ENCODE peak calls at places on chromosome 20, in five cellular contexts. Z is H1, F is A549, I is IMR-90, D is HepG2. O is an unnamed sample.

GRCh38 chr20:62845818-62846527 is 15.6 kb downstream of the TCFL5 start:
- DNase-seq in Z (no peak), F (no peak), I (peak), D (no peak), O (no peak)

GRCh38 chr20:23361108-23361650 is 803 bp upstream of the GZF1 start:
- DNase-seq in Z (no peak), F (peak), I (peak), D (peak), O (no peak)

GRCh38 chr20:10861619-10862018 is 187.8 kb upstream of the JAG1 start:
- DNase-seq in Z (no peak), F (peak), I (no peak), D (peak), O (no peak)

GRCh38 chr20:33986560-33987216 is 7.0 kb upstream of the RALY start:
- DNase-seq in Z (no peak), F (no peak), I (no peak), D (no peak), O (no peak)

GRCh38 chr20:4764805-4765204 is 43.1 kb downstream of the PRND start:
- DNase-seq in Z (no peak), F (no peak), I (no peak), D (no peak), O (no peak)

GRCh38 chr20:48685300-48685699 is 142.5 kb downstream of the PREX1 start:
- DNase-seq in Z (no peak), F (no peak), I (no peak), D (no peak), O (no peak)

GRCh38 chr20:19254086-19254821 is 41.8 kb downstream of the SLC24A3 start:
- DNase-seq in Z (peak), F (no peak), I (no peak), D (no peak), O (no peak)

GRCh38 chr20:9035129-9035528 is 33.8 kb upstream of the PLCB4 start:
- DNase-seq in Z (no peak), F (peak), I (peak), D (no peak), O (no peak)

GRCh38 chr20:41137412-41138216 is at the start of gene PLCG1:
- DNase-seq in Z (peak), F (peak), I (peak), D (peak), O (peak)

GRCh38 chr20:51276331-51276730 is 253.4 kb upstream of the KCNG1 start:
- DNase-seq in Z (no peak), F (no peak), I (no peak), D (no peak), O (no peak)
- TF ChIP-seq MAFK in Z (no peak), F (no peak), I (no peak), D (no peak), O (no peak)

GRCh38 chr20:52313335-52313963 is 121.9 kb upstream of the ZFP64 start:
- DNase-seq in Z (no peak), F (peak), I (peak), D (peak), O (no peak)
- TF ChIP-seq MAFK in Z (peak), F (peak), I (peak), D (peak), O (peak)

DNA sequence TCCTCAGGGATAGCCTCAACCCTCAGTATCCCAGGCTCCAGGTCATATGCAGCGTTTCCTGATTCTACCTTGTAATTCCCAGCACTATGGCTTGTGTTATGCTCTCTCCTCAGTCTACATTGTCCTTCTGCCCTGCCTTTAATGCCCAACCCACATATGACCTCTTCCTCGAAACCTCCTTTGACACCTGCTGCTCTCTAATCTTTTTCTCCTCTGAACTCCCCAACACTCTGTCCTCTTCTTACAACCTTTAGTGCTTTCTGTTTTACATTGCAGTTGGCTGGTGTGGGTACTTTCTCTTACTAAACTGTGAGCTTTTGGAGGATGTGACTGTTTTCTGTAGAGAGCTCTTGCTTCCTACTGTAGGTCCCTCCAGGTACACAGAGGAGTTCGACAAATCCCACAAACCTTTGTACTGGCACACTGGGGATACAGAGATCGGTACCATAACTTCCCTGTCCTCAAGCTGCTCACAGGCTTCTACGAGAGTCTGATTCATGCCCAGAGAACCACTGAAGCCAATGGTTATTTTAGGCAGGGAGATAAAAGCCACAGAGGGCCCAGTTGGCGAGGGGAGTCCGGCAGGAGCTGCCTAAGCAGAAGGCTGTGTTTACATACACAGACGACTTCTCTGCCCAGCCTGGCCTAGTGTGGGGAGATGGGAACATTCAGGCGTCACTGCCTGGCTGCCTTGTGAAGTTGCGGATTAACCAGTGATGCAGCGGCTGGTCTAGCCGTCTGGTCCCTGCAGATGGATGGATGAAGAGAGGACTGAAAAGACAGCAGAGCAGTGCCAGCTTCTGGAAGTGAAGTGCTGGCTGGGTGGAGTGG is 8.4 kb upstream of the EPB41L1 start:
- DNase-seq in Z (no peak), F (no peak), I (peak), D (no peak), O (no peak)
- TF ChIP-seq MAFK in Z (no peak), F (no peak), I (no peak), D (no peak), O (no peak)

DNA sequence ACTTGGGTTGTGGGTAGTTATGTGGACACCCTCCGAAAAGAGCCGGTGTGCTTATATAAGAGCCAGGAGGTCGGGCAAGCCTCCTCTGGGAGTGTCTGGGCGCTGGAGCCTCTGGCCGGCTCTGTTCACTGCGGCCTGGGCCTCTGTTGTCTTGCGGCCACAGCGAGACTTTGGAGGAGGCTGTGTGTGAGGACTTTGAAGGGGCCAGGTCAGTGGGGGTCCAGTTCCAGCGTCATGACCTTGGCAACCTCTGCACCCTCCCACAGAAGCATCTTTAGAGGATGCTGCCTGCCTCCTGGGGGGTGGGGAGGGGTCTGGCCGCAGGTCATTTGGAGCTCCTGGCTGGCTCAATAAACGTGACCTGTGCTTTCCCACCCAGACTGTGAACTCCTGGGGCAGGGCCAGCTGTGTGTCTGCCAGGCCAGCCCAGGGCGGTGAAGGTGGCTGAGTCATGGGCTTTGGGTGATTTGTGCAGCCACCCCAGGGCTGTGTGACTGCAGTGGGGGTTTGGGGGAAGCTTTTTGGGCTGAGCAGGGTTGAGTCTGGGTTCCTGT is 1.2 kb downstream of the TCEA2 start:
- DNase-seq in Z (no peak), F (peak), I (peak), D (no peak), O (no peak)
- TF ChIP-seq MAFK in Z (no peak), F (peak), I (no peak), D (no peak), O (no peak)

DNA sequence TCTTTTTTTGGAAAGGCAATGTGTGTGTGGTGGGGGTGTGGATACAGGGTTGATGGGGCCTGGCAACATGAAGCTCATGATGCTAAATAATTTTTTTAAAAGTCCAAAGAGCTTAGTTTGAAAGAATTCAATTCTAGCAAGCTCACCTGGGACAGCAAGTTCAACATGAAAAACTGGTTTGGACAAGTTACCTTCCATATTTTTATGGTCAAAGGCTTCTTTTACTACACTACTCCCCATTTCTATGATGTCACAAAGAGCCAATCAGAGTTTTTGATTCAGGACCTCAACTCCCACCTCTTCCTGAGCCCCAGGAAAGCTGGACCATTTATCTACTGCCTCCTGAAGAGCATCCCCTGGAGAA is 66.1 kb upstream of the CTNNBL1 start:
- DNase-seq in Z (no peak), F (no peak), I (no peak), D (no peak), O (no peak)
- TF ChIP-seq MAFK in Z (no peak), F (no peak), I (no peak), D (no peak), O (no peak)

GRCh38 chr20:36835453-36836198 is 40.3 kb upstream of the TLDC2 start:
- DNase-seq in Z (peak), F (peak), I (peak), D (no peak), O (peak)
- TF ChIP-seq MAFK in Z (no peak), F (no peak), I (no peak), D (no peak), O (no peak)

GRCh38 chr20:57374343-57374930 is 16.8 kb upstream of the RBM38 start:
- DNase-seq in Z (no peak), F (no peak), I (no peak), D (no peak), O (no peak)

GRCh38 chr20:57374931-57375651 is 16.1 kb upstream of the RBM38 start:
- DNase-seq in Z (no peak), F (no peak), I (no peak), D (no peak), O (no peak)

GRCh38 chr20:57371363-57371762 is 19.8 kb upstream of the RBM38 start:
- DNase-seq in Z (no peak), F (no peak), I (no peak), D (no peak), O (no peak)

GRCh38 chr20:57372157-57372556 is 19.0 kb upstream of the RBM38 start:
- DNase-seq in Z (no peak), F (no peak), I (no peak), D (no peak), O (no peak)

GRCh38 chr20:57372581-57373350 is 18.4 kb upstream of the RBM38 start:
- DNase-seq in Z (no peak), F (no peak), I (no peak), D (no peak), O (no peak)
- TF ChIP-seq MAFK in Z (no peak), F (no peak), I (no peak), D (no peak), O (no peak)